ENCODE peak calls at places on chromosomes 3 and 15, in ten cellular contexts. W is AG04450, Q is lower lobe of right lung, A is left ventricle myocardium inferior, R is glutamatergic neuron, T is psoas muscle, P is IMR-90, X is bronchial epithelial cell, S is brain microvascular endothelial cell, V is A549. I is an unnamed sample.

GRCh38 chr3:95172144-95172543 is 1109.3 kb downstream of the NSUN3 start:
- DNase-seq in V (no peak), R (no peak), S (no peak), A (no peak), X (no peak), T (no peak), W (no peak), P (no peak), Q (no peak), I (no peak)

GRCh38 chr3:27714101-27714526 is 8.0 kb downstream of the EOMES start:
- DNase-seq in X (no peak), R (no peak), S (no peak), P (no peak), A (no peak), W (no peak), V (no peak), Q (no peak), T (no peak), I (no peak)

GRCh38 chr3:140164922-140165590 is 230.1 kb downstream of the CLSTN2 start:
- DNase-seq in T (no peak), W (no peak), S (peak), V (no peak), X (peak), Q (no peak), R (no peak), P (no peak), A (no peak), I (no peak)

GRCh38 chr3:3170998-3171397 is 8.5 kb downstream of the CRBN start:
- DNase-seq in V (peak), W (no peak), A (no peak), Q (no peak), T (no peak), X (peak), R (no peak), S (no peak), P (peak), I (peak)

GRCh38 chr3:151008699-151009098 is 36.2 kb upstream of the CLRN1 start:
- DNase-seq in W (peak), S (peak), Q (no peak), T (no peak), A (no peak), X (peak), R (no peak), V (peak), P (peak), I (peak)

GRCh38 chr3:22792533-22792932 is 410.6 kb upstream of the UBE2E2 start:
- DNase-seq in T (no peak), Q (no peak), V (no peak), X (no peak), S (no peak), W (no peak), R (no peak), P (no peak), A (no peak), I (no peak)

GRCh38 chr3:184305577-184305976 is 6.5 kb downstream of the PSMD2 start:
- DNase-seq in S (no peak), P (peak), R (no peak), T (no peak), X (peak), W (no peak), A (no peak), V (no peak), Q (no peak), I (peak)

GRCh38 chr3:139307601-139308146 is 36.1 kb upstream of the MRPS22 start:
- DNase-seq in A (no peak), W (no peak), P (no peak), V (no peak), Q (no peak), R (no peak), S (no peak), T (no peak), X (no peak), I (no peak)

GRCh38 chr15:68418611-68419161 is 13.3 kb downstream of the ITGA11 start:
- DNase-seq in R (no peak), S (peak), Q (no peak), W (peak), A (no peak), T (no peak), V (no peak), P (peak), X (no peak), I (no peak)

GRCh38 chr3:114221165-114221880 is 16.1 kb downstream of the ZNF80 start:
- DNase-seq in R (no peak), S (no peak), T (no peak), Q (no peak), A (peak), X (no peak), W (no peak), V (no peak), P (no peak), I (peak)

GRCh38 chr3:114481113-114481512 is 187.3 kb downstream of the TIGIT start:
- DNase-seq in A (no peak), X (no peak), Q (no peak), S (no peak), P (no peak), T (no peak), R (no peak), V (no peak), W (no peak), I (no peak)

GRCh38 chr3:9820944-9821343 is 10.9 kb downstream of the TTLL3 start:
- DNase-seq in R (no peak), A (no peak), P (peak), T (no peak), V (no peak), Q (no peak), W (no peak), S (peak), X (peak), I (no peak)
- TF ChIP-seq CTCF in R (peak), A (peak), P (peak), T (no peak), V (peak), Q (peak), W (peak), S (peak), X (peak), I (peak)

GRCh38 chr15:67397139-67397538 is 123.8 kb upstream of the C15orf61 start:
- DNase-seq in W (no peak), V (no peak), Q (no peak), T (no peak), X (no peak), S (no peak), P (peak), A (no peak), R (no peak), I (no peak)
- TF ChIP-seq CTCF in W (peak), V (no peak), Q (no peak), T (no peak), X (no peak), S (no peak), P (peak), A (no peak), R (no peak), I (peak)

GRCh38 chr3:171195686-171196085 is 169.2 kb upstream of the SLC2A2 start:
- DNase-seq in T (no peak), P (no peak), Q (no peak), X (peak), S (no peak), W (no peak), V (no peak), R (no peak), A (no peak), I (no peak)
- TF ChIP-seq CTCF in T (no peak), P (peak), Q (no peak), X (peak), S (no peak), W (peak), V (no peak), R (no peak), A (no peak), I (peak)

GRCh38 chr3:15919971-15920370 is 122.2 kb upstream of the ANKRD28 start:
- DNase-seq in S (no peak), Q (no peak), W (no peak), V (no peak), P (no peak), T (no peak), A (no peak), R (no peak), X (no peak), I (no peak)
- TF ChIP-seq CTCF in S (no peak), Q (no peak), W (no peak), V (no peak), P (no peak), T (no peak), A (no peak), R (no peak), X (no peak), I (no peak)

I was measured in HFFc6.